ENCODE peak calls at places on chromosomes 2 and 18, in eight cellular contexts. X is DMS 273 treated with DMSO at 0.1 percent for 48 hours; V is lower leg skin; O is A549; M is posterior vena cava; C is HuH-7.5; H is stimulated activated CD4-positive, alpha-beta T cell treated with anti-CD3 and anti-CD28 coated beads, TNF-alpha, amount 100 ng/mL, for 48 hours; P is sigmoid colon. A is an unnamed sample.

GRCh38 chr18:50726960-50727589 is 92.7 kb downstream of the MRO start:
- DNase-seq in C (no peak), M (peak; percentile 64), H (no peak), X (peak; percentile 80), O (no peak), V (no peak), P (no peak), A (peak; percentile 84)

GRCh38 chr2:21820271-21820670 is 696.5 kb downstream of the TDRD15 start:
- DNase-seq in M (no peak), X (no peak), C (no peak), H (no peak), V (no peak), P (no peak), O (no peak), A (no peak)

GRCh38 chr18:23857756-23858155 is 156.8 kb upstream of the TTC39C start:
- DNase-seq in V (no peak), C (peak; percentile 49), M (no peak), O (no peak), H (no peak), P (no peak), X (no peak), A (no peak)

GRCh38 chr2:64952113-64952895 is 36.9 kb upstream of the SLC1A4 start:
- DNase-seq in H (no peak), M (no peak), C (no peak), X (no peak), P (no peak), V (no peak), O (no peak), A (no peak)

GRCh38 chr2:223944166-223944703 is 900 bp downstream of the WDFY1 start:
- DNase-seq in X (no peak), P (peak; percentile 69), V (peak; percentile 89), O (peak; percentile 41), C (peak; percentile 56), H (no peak), M (peak; percentile 87), A (no peak)

GRCh38 chr2:224817676-224818075 is 101.5 kb upstream of the CCDC195 start:
- DNase-seq in X (no peak), P (no peak), C (no peak), H (no peak), O (no peak), V (no peak), M (no peak), A (no peak)

GRCh38 chr2:84905181-84906107 is at the start of gene TMSB10:
- DNase-seq in C (peak; percentile 76), O (peak; percentile 91), P (peak; percentile 94), M (peak; percentile 98), H (peak; percentile 84), V (peak; percentile 98), X (peak; percentile 35), A (peak; percentile 66)

GRCh38 chr2:149858916-149859634 is 271.5 kb upstream of the MMADHC start:
- DNase-seq in M (no peak), C (no peak), P (no peak), O (peak; percentile 47), V (no peak), H (no peak), X (no peak), A (no peak)

GRCh38 chr2:61538920-61539559 is 884 bp upstream of the XPO1 start:
- DNase-seq in V (no peak), P (peak; percentile 68), H (peak; percentile 27), O (peak; percentile 65), C (no peak), X (peak; percentile 77), M (no peak), A (peak; percentile 30)

A was measured in NCI-H446 treated with DMSO at 0.1 percent for 48 hours.